ENCODE peak calls at places on chromosomes 2 and 18, in nine cellular contexts. K is left cardiac atrium, M is HFFc6, R is T-cell, C is cardiac fibroblast, Y is esophagus squamous epithelium, I is NCI-H82, V is NCI-H748 treated with DMSO at 0.1 percent for 48 hours, Z is HEK293T. W is an unnamed sample.
A peak's percentile ranks its signal among the peaks of the same experiment; 100 is the strongest.

GRCh38 chr2:9807555-9808305 is 35.5 kb upstream of the TAF1B start:
- DNase-seq in M (no peak), Z (no peak), R (no peak), C (no peak), V (no peak), I (no peak), K (no peak), Y (no peak), W (no peak)

GRCh38 chr18:76980663-76981387 is 151.8 kb downstream of the MBP start:
- DNase-seq in V (no peak), M (no peak), C (no peak), Y (no peak), I (no peak), R (no peak), K (no peak), Z (no peak), W (no peak)

GRCh38 chr18:36323421-36323820 is 25.9 kb downstream of the FHOD3 start:
- DNase-seq in M (no peak), I (no peak), Z (no peak), V (no peak), K (no peak), C (no peak), R (no peak), Y (no peak), W (no peak)

GRCh38 chr2:120231564-120231973 is 8.4 kb upstream of the TMEM185B start:
- DNase-seq in Z (no peak), M (no peak), C (no peak), I (no peak), V (no peak), Y (no peak), K (no peak), R (no peak), W (no peak)

GRCh38 chr2:212936572-212936971 is 214.8 kb downstream of the IKZF2 start:
- DNase-seq in R (no peak), K (no peak), V (no peak), Z (no peak), M (no peak), C (no peak), Y (no peak), I (no peak), W (no peak)

GRCh38 chr18:22238681-22239080 is 69.3 kb downstream of the GATA6 start:
- DNase-seq in Y (no peak), R (no peak), Z (no peak), I (no peak), V (no peak), M (no peak), C (no peak), K (no peak), W (no peak)

GRCh38 chr2:10363861-10364610 is 61.3 kb downstream of the HPCAL1 start:
- DNase-seq in C (no peak), R (no peak), I (no peak), V (no peak), M (no peak), K (no peak), Y (no peak), Z (no peak), W (no peak)

GRCh38 chr2:118635891-118636290 is 211.6 kb downstream of the EN1 start:
- DNase-seq in I (no peak), Z (no peak), C (no peak), Y (no peak), K (no peak), V (no peak), M (no peak), R (no peak), W (no peak)

GRCh38 chr2:112182581-112183034 is 44.4 kb downstream of the FBLN7 start:
- DNase-seq in Z (no peak), M (no peak), C (no peak), I (no peak), V (peak; percentile 28), Y (no peak), R (peak; percentile 49), K (no peak), W (no peak)

GRCh38 chr2:47043142-47043890 is 111.8 kb downstream of the STPG4 start:
- DNase-seq in M (peak; percentile 93), Z (no peak), V (no peak), C (peak; percentile 96), I (peak; percentile 90), K (peak; percentile 48), Y (no peak), R (no peak), W (peak; percentile 82)

GRCh38 chr2:68853035-68853434 is 18.2 kb downstream of the BMP10 start:
- DNase-seq in I (no peak), R (no peak), K (no peak), V (no peak), M (no peak), Y (no peak), Z (no peak), C (peak; percentile 43), W (no peak)

GRCh38 chr18:36993068-36993467 is 164.1 kb downstream of the KIAA1328 start:
- DNase-seq in C (peak; percentile 77), V (no peak), M (peak; percentile 55), I (no peak), R (no peak), Z (no peak), Y (no peak), K (no peak), W (peak; percentile 31)

GRCh38 chr18:37476182-37476581 is 89.4 kb downstream of the CELF4 start:
- DNase-seq in I (peak; percentile 60), Z (peak; percentile 82), Y (no peak), V (no peak), K (no peak), R (no peak), M (peak; percentile 21), C (no peak), W (peak; percentile 16)

GRCh38 chr2:128282246-128282975 is 36.3 kb downstream of the HS6ST1 start:
- DNase-seq in R (no peak), V (no peak), K (peak; percentile 25), Z (no peak), M (no peak), C (no peak), Y (no peak), I (no peak), W (no peak)

GRCh38 chr18:73717570-73717969 is 430.1 kb downstream of the FBXO15 start:
- DNase-seq in Y (no peak), Z (no peak), M (peak; percentile 70), I (no peak), R (no peak), C (peak; percentile 68), K (no peak), V (no peak), W (no peak)

GRCh38 chr18:12838178-12838634 is 45.8 kb downstream of the PTPN2 start:
- DNase-seq in M (peak; percentile 87), Z (peak; percentile 13), V (no peak), K (peak; percentile 42), Y (no peak), R (no peak), C (peak; percentile 93), I (no peak), W (peak; percentile 19)

GRCh38 chr2:172086349-172087190 is 1.3 kb downstream of the DLX1 start:
- DNase-seq in M (no peak), R (peak; percentile 63), K (no peak), I (peak; percentile 73), V (peak; percentile 56), Y (no peak), C (no peak), Z (no peak), W (no peak)

GRCh38 chr18:63319383-63320040 is at the start of gene BCL2:
- DNase-seq in I (peak; percentile 50), R (peak; percentile 31), Y (no peak), K (peak; percentile 40), V (no peak), M (no peak), C (peak; percentile 52), Z (peak; percentile 32), W (no peak)

GRCh38 chr2:159211447-159212396 is 74.8 kb downstream of the WDSUB1 start:
- DNase-seq in C (no peak), K (no peak), Z (no peak), Y (no peak), R (no peak), M (no peak), V (no peak), I (no peak), W (no peak)

GRCh38 chr2:113126845-113127645 is at the start of gene IL1RN:
- DNase-seq in K (no peak), V (no peak), Z (no peak), C (no peak), I (no peak), M (no peak), Y (no peak), R (no peak), W (no peak)

GRCh38 chr2:219515874-219516629 is 1.8 kb downstream of the ASIC4 start:
- DNase-seq in R (no peak), M (no peak), K (no peak), V (no peak), I (peak; percentile 39), C (no peak), Z (no peak), Y (no peak), W (no peak)

GRCh38 chr2:201358684-201359083 is 1.5 kb upstream of the FLACC1 start:
- DNase-seq in M (peak; percentile 97), V (no peak), I (no peak), Y (no peak), Z (no peak), R (no peak), C (peak; percentile 93), K (no peak), W (no peak)

GRCh38 chr2:5501807-5502206 is 190.4 kb upstream of the SOX11 start:
- DNase-seq in Y (no peak), R (no peak), M (no peak), Z (no peak), V (no peak), K (no peak), C (no peak), I (no peak), W (no peak)

GRCh38 chr2:204187513-204188088 is 251.0 kb downstream of the ICOS start:
- DNase-seq in Z (no peak), M (no peak), V (no peak), C (no peak), R (no peak), K (no peak), I (peak; percentile 19), Y (no peak), W (no peak)

GRCh38 chr2:91748869-91749268 is 3057.4 kb downstream of the RPIA start:
- DNase-seq in R (peak; percentile 2), K (no peak), C (no peak), Z (no peak), Y (no peak), M (no peak), I (no peak), V (no peak), W (no peak)

GRCh38 chr2:238985036-238985729 is 137.3 kb downstream of the TWIST2 start:
- DNase-seq in I (no peak), R (no peak), Y (no peak), M (no peak), Z (no peak), K (no peak), C (no peak), V (no peak), W (no peak)

GRCh38 chr2:101190753-101191516 is 39.8 kb upstream of the TBC1D8 start:
- DNase-seq in C (no peak), Y (no peak), M (no peak), V (no peak), I (peak; percentile 34), K (no peak), R (no peak), Z (no peak), W (no peak)

GRCh38 chr2:149080964-149081363 is 42.5 kb downstream of the LYPD6B start:
- DNase-seq in Z (no peak), R (no peak), Y (no peak), K (no peak), M (no peak), I (no peak), V (peak; percentile 77), C (no peak), W (peak; percentile 26)

GRCh38 chr2:30756051-30756719 is 51.1 kb downstream of the CAPN13 start:
- DNase-seq in R (no peak), C (no peak), Y (no peak), V (no peak), I (no peak), M (peak; percentile 15), Z (no peak), K (no peak), W (peak; percentile 72)

GRCh38 chr2:108924444-108925251 is 64.4 kb downstream of the EDAR start:
- DNase-seq in V (no peak), M (no peak), Y (no peak), I (peak; percentile 68), C (no peak), K (no peak), R (no peak), Z (no peak), W (no peak)

GRCh38 chr2:10042301-10043161 is 819 bp upstream of the KLF11 start:
- DNase-seq in V (peak; percentile 60), K (peak; percentile 92), R (peak; percentile 37), Z (peak; percentile 31), I (no peak), Y (peak; percentile 23), C (peak; percentile 70), M (peak; percentile 58), W (peak; percentile 68)